ENCODE peak calls at places on chromosome 4, in four cellular contexts. One of them, this sample, is unnamed. For H3K36me3, the result is how much of the 10 kb centered on the place peaks cover.

GRCh38 chr4:121822796-121823504 is 733 bp downstream of the CCNA2 start:
- DNase-seq in GM23338: peak
- DNase-seq in iPS DF 6.9: no peak
- DNase-seq in IMR-90: no peak
- DNase-seq in this sample: peak

GRCh38 chr4:151415978-151416377 is 7.0 kb downstream of the FHIP1A start:
- DNase-seq in GM23338: no peak
- DNase-seq in IMR-90: peak
- DNase-seq in iPS DF 6.9: no peak
- DNase-seq in this sample: peak

GRCh38 chr4:102342404-102343074 is 2.7 kb downstream of the SLC39A8 start:
- DNase-seq in GM23338: no peak
- DNase-seq in iPS DF 6.9: no peak
- DNase-seq in IMR-90: no peak
- DNase-seq in this sample: no peak

GRCh38 chr4:19971829-19972228 is 279.9 kb upstream of the SLIT2 start:
- DNase-seq in iPS DF 6.9: no peak
- DNase-seq in GM23338: peak
- DNase-seq in IMR-90: peak
- DNase-seq in this sample: peak

GRCh38 chr4:80334568-80334967 is 962 bp upstream of the CFAP299 start:
- DNase-seq in IMR-90: no peak
- DNase-seq in iPS DF 6.9: no peak
- DNase-seq in GM23338: no peak
- DNase-seq in this sample: no peak

GRCh38 chr4:72397314-72397713 is 171.7 kb downstream of the ADAMTS3 start:
- DNase-seq in IMR-90: no peak
- DNase-seq in iPS DF 6.9: no peak
- DNase-seq in GM23338: no peak
- DNase-seq in this sample: peak

GRCh38 chr4:53189011-53189410 is 176.8 kb downstream of the SCFD2 start:
- DNase-seq in GM23338: no peak
- DNase-seq in iPS DF 6.9: no peak
- DNase-seq in IMR-90: peak
- DNase-seq in this sample: peak

GRCh38 chr4:52751349-52751911 is at the start of gene ERVMER34-1:
- DNase-seq in GM23338: peak
- DNase-seq in iPS DF 6.9: peak
- DNase-seq in IMR-90: no peak
- DNase-seq in this sample: peak

GRCh38 chr4:14254252-14254651 is 626.7 kb upstream of the BOD1L1 start:
- DNase-seq in GM23338: peak
- DNase-seq in iPS DF 6.9: peak
- DNase-seq in IMR-90: peak
- DNase-seq in this sample: peak

GRCh38 chr4:71270901-71271300 is 67.9 kb upstream of the SLC4A4 start:
- DNase-seq in IMR-90: peak
- DNase-seq in iPS DF 6.9: peak
- DNase-seq in GM23338: peak
- DNase-seq in this sample: peak

GRCh38 chr4:8099981-8100464 is 58.6 kb downstream of the ABLIM2 start:
- DNase-seq in IMR-90: no peak
- DNase-seq in iPS DF 6.9: no peak
- DNase-seq in GM23338: no peak
- DNase-seq in this sample: no peak

GRCh38 chr4:156956359-156956758 is 15.2 kb downstream of the PDGFC start:
- DNase-seq in GM23338: no peak
- DNase-seq in IMR-90: no peak
- DNase-seq in iPS DF 6.9: no peak
- DNase-seq in this sample: no peak

GRCh38 chr4:107711831-107712230 is 8.2 kb downstream of the PAPSS1 start:
- DNase-seq in iPS DF 6.9: no peak
- DNase-seq in IMR-90: no peak
- DNase-seq in GM23338: no peak
- DNase-seq in this sample: no peak

GRCh38 chr4:1200425-1201035 is 28.1 kb upstream of the SPON2 start:
- DNase-seq in IMR-90: peak
- DNase-seq in GM23338: no peak
- DNase-seq in iPS DF 6.9: no peak
- DNase-seq in this sample: no peak

GRCh38 chr4:99824070-99824599 is 7.5 kb downstream of the DAPP1 start:
- DNase-seq in GM23338: no peak
- DNase-seq in iPS DF 6.9: no peak
- DNase-seq in IMR-90: no peak
- DNase-seq in this sample: no peak

GRCh38 chr4:3445111-3445820 is 3.5 kb downstream of the HGFAC start:
- DNase-seq in GM23338: no peak
- DNase-seq in iPS DF 6.9: no peak
- DNase-seq in IMR-90: no peak
- DNase-seq in this sample: no peak

GRCh38 chr4:105060628-105061027 is 86.0 kb upstream of the TET2 start:
- DNase-seq in IMR-90: peak
- DNase-seq in iPS DF 6.9: no peak
- DNase-seq in GM23338: no peak
- DNase-seq in this sample: peak

GRCh38 chr4:75584067-75584466 is 28.2 kb downstream of the ODAPH start:
- DNase-seq in iPS DF 6.9: no peak
- DNase-seq in IMR-90: no peak
- DNase-seq in GM23338: no peak
- DNase-seq in this sample: no peak

GRCh38 chr4:76960014-76960413 is 10.5 kb downstream of the SEPTIN11 start:
- DNase-seq in iPS DF 6.9: no peak
- DNase-seq in IMR-90: no peak
- DNase-seq in GM23338: no peak
- DNase-seq in this sample: no peak

GRCh38 chr4:105194328-105195231 is 47.9 kb downstream of the TET2 start:
- DNase-seq in GM23338: no peak
- DNase-seq in iPS DF 6.9: no peak
- DNase-seq in IMR-90: peak
- DNase-seq in this sample: peak

GRCh38 chr4:174398728-174399127 is 115.0 kb downstream of the CEP44 start:
- DNase-seq in iPS DF 6.9: no peak
- DNase-seq in IMR-90: peak
- DNase-seq in GM23338: no peak
- DNase-seq in this sample: peak

GRCh38 chr4:156190606-156191005 is 236.9 kb upstream of the CTSO start:
- DNase-seq in GM23338: no peak
- DNase-seq in IMR-90: peak
- DNase-seq in iPS DF 6.9: no peak
- DNase-seq in this sample: peak

GRCh38 chr4:137609693-137610450 is 77.6 kb upstream of the PCDH18 start:
- DNase-seq in IMR-90: peak
- DNase-seq in iPS DF 6.9: no peak
- DNase-seq in GM23338: peak
- DNase-seq in this sample: no peak

GRCh38 chr4:140212646-140213045 is 58.7 kb upstream of the MAML3 start:
- DNase-seq in iPS DF 6.9: no peak
- DNase-seq in IMR-90: no peak
- DNase-seq in GM23338: peak
- DNase-seq in this sample: no peak

GRCh38 chr4:130210871-130211270 is 1114.9 kb downstream of the C4orf33 start:
- DNase-seq in GM23338: no peak
- DNase-seq in iPS DF 6.9: no peak
- DNase-seq in IMR-90: no peak
- DNase-seq in this sample: peak

GRCh38 chr4:129455462-129455861 is 359.5 kb downstream of the C4orf33 start:
- DNase-seq in iPS DF 6.9: no peak
- DNase-seq in IMR-90: no peak
- DNase-seq in GM23338: no peak
- DNase-seq in this sample: no peak

GRCh38 chr4:124121511-124121934 is 591.0 kb downstream of the ANKRD50 start:
- DNase-seq in iPS DF 6.9: no peak
- DNase-seq in GM23338: no peak
- DNase-seq in IMR-90: peak
- DNase-seq in this sample: peak

GRCh38 chr4:74112399-74113090 is 13.6 kb upstream of the CXCL2 start:
- DNase-seq in GM23338: no peak
- DNase-seq in iPS DF 6.9: no peak
- DNase-seq in IMR-90: peak
- DNase-seq in this sample: peak

GRCh38 chr4:157372154-157372553 is 151.6 kb downstream of the GRIA2 start:
- DNase-seq in GM23338: no peak
- DNase-seq in iPS DF 6.9: no peak
- DNase-seq in IMR-90: no peak
- DNase-seq in this sample: no peak

GRCh38 chr4:124409044-124409443 is 303.5 kb downstream of the ANKRD50 start:
- DNase-seq in iPS DF 6.9: no peak
- DNase-seq in GM23338: no peak
- DNase-seq in IMR-90: peak
- DNase-seq in this sample: no peak

GRCh38 chr4:2765832-2766526 is 9.8 kb upstream of the TNIP2 start:
- DNase-seq in GM23338: no peak
- DNase-seq in IMR-90: no peak
- DNase-seq in iPS DF 6.9: no peak
- DNase-seq in this sample: no peak

GRCh38 chr4:137032242-137032641 is 500.1 kb downstream of the PCDH18 start:
- DNase-seq in iPS DF 6.9: no peak
- DNase-seq in GM23338: no peak
- DNase-seq in IMR-90: no peak
- DNase-seq in this sample: no peak

GRCh38 chr4:117783716-117784115 is 250.6 kb upstream of the NDST3 start:
- DNase-seq in GM23338: no peak
- DNase-seq in iPS DF 6.9: no peak
- DNase-seq in IMR-90: peak
- DNase-seq in this sample: peak

GRCh38 chr4:165522049-165522448 is 143.2 kb downstream of the CPE start:
- DNase-seq in IMR-90: no peak
- DNase-seq in GM23338: no peak
- DNase-seq in iPS DF 6.9: no peak
- DNase-seq in this sample: no peak

GRCh38 chr4:169899295-169899694 is 126.9 kb downstream of the MFAP3L start:
- DNase-seq in GM23338: no peak
- DNase-seq in iPS DF 6.9: no peak
- DNase-seq in IMR-90: no peak
- DNase-seq in this sample: peak

GRCh38 chr4:163815776-163816175 is 321.3 kb downstream of the TMA16 start:
- DNase-seq in IMR-90: no peak
- DNase-seq in GM23338: no peak
- DNase-seq in iPS DF 6.9: no peak
- DNase-seq in this sample: no peak

GRCh38 chr4:183256756-183257385 is 63.2 kb downstream of the CLDN22 start:
- DNase-seq in IMR-90: peak
- DNase-seq in GM23338: peak
- DNase-seq in iPS DF 6.9: no peak
- DNase-seq in this sample: peak
- H3K36me3 ChIP-seq in IMR-90: under half
- H3K36me3 ChIP-seq in GM23338: under half
- H3K36me3 ChIP-seq in iPS DF 6.9: under half
- H3K36me3 ChIP-seq in this sample: under half

DNA sequence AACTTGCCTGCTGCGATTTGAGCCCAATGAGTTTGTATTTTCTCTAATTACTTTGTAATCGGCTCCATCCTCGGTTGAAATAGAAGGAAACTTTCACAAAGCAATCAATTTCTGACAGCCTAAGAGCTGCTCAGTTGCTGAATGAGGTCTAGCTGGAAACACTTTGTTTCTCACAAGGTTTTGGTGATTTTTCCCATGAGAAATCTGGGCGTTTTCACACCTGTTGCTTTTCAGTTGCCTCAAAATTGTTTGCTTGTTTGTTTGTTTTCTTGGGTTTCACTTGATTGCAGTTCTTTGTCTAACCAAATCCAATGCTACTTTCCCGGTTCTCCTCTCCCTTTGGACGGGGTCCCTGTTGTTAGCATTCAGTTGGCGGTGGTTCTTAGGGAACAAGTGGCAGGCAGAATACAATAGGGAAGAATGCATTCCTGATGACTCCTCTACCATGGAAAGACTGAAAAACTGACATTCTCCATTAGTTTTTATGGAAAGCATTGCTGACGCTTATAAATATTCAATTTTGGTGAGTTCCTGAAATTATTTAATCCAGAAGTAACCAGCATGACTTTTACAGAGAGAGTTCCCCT is 135.5 kb downstream of the PALLD start:
- DNase-seq in GM23338: peak
- DNase-seq in IMR-90: no peak
- DNase-seq in iPS DF 6.9: no peak
- DNase-seq in this sample: no peak
- H3K4me3 ChIP-seq in GM23338: peak
- H3K4me3 ChIP-seq in IMR-90: peak
- H3K4me3 ChIP-seq in iPS DF 6.9: no peak
- H3K4me3 ChIP-seq in this sample: peak

GRCh38 chr4:5857199-5857598 is 35.7 kb downstream of the CRMP1 start:
- DNase-seq in GM23338: no peak
- DNase-seq in IMR-90: no peak
- DNase-seq in iPS DF 6.9: no peak
- DNase-seq in this sample: no peak
- H3K36me3 ChIP-seq in GM23338: under half
- H3K36me3 ChIP-seq in IMR-90: under half
- H3K36me3 ChIP-seq in iPS DF 6.9: under half
- H3K36me3 ChIP-seq in this sample: under half

GRCh38 chr4:24642941-24643628 is 58.7 kb upstream of the DHX15 start:
- DNase-seq in iPS DF 6.9: no peak
- DNase-seq in IMR-90: peak
- DNase-seq in GM23338: no peak
- DNase-seq in this sample: peak

GRCh38 chr4:24646777-24647460 is 62.6 kb upstream of the DHX15 start:
- DNase-seq in IMR-90: no peak
- DNase-seq in GM23338: no peak
- DNase-seq in iPS DF 6.9: no peak
- DNase-seq in this sample: no peak

GRCh38 chr4:24643774-24644520 is 59.6 kb upstream of the DHX15 start:
- DNase-seq in IMR-90: no peak
- DNase-seq in iPS DF 6.9: no peak
- DNase-seq in GM23338: peak
- DNase-seq in this sample: no peak

GRCh38 chr4:24644983-24645764 is 60.8 kb upstream of the DHX15 start:
- DNase-seq in GM23338: no peak
- DNase-seq in IMR-90: peak
- DNase-seq in iPS DF 6.9: no peak
- DNase-seq in this sample: peak

GRCh38 chr4:24645765-24646550 is 61.6 kb upstream of the DHX15 start:
- DNase-seq in IMR-90: no peak
- DNase-seq in GM23338: no peak
- DNase-seq in iPS DF 6.9: no peak
- DNase-seq in this sample: no peak
- H3K4me3 ChIP-seq in IMR-90: no peak
- H3K4me3 ChIP-seq in GM23338: no peak
- H3K4me3 ChIP-seq in iPS DF 6.9: no peak
- H3K4me3 ChIP-seq in this sample: no peak

GRCh38 chr4:6300359-6300758 is 30.7 kb downstream of the WFS1 start:
- DNase-seq in GM23338: no peak
- DNase-seq in iPS DF 6.9: no peak
- DNase-seq in IMR-90: no peak
- DNase-seq in this sample: no peak
- H3K36me3 ChIP-seq in GM23338: under half
- H3K36me3 ChIP-seq in iPS DF 6.9: under half
- H3K36me3 ChIP-seq in IMR-90: half or more
- H3K36me3 ChIP-seq in this sample: under half

GRCh38 chr4:21692211-21692610 is 256.4 kb downstream of the KCNIP4 start:
- DNase-seq in iPS DF 6.9: no peak
- DNase-seq in IMR-90: no peak
- DNase-seq in GM23338: no peak
- DNase-seq in this sample: no peak

GRCh38 chr4:21688596-21689265 is 259.8 kb downstream of the KCNIP4 start:
- DNase-seq in iPS DF 6.9: no peak
- DNase-seq in GM23338: no peak
- DNase-seq in IMR-90: no peak
- DNase-seq in this sample: no peak
- H3K4me3 ChIP-seq in iPS DF 6.9: no peak
- H3K4me3 ChIP-seq in GM23338: no peak
- H3K4me3 ChIP-seq in IMR-90: no peak
- H3K4me3 ChIP-seq in this sample: no peak

GRCh38 chr4:88600129-88600849 is 8.0 kb downstream of the HERC3 start:
- DNase-seq in iPS DF 6.9: no peak
- DNase-seq in IMR-90: peak
- DNase-seq in GM23338: no peak
- DNase-seq in this sample: peak
- H3K36me3 ChIP-seq in iPS DF 6.9: under half
- H3K36me3 ChIP-seq in IMR-90: under half
- H3K36me3 ChIP-seq in GM23338: under half
- H3K36me3 ChIP-seq in this sample: under half